ENCODE peak calls at places on chromosomes 2 and 18, in eight cellular contexts. One of them, this sample, is unnamed.

GRCh38 chr2:136932700-136933099 is 167.4 kb downstream of the THSD7B start:
- DNase-seq in epithelial cell of esophagus: peak
- DNase-seq in cardiac fibroblast: peak
- DNase-seq in kidney: no peak
- DNase-seq in B cell: no peak
- DNase-seq in Panc1: peak
- DNase-seq in upper lobe of right lung: no peak
- DNase-seq in right atrium auricular region: no peak
- DNase-seq in this sample: peak

GRCh38 chr18:26476697-26477096 is 71.7 kb downstream of the KCTD1 start:
- DNase-seq in kidney: no peak
- DNase-seq in epithelial cell of esophagus: no peak
- DNase-seq in right atrium auricular region: no peak
- DNase-seq in cardiac fibroblast: no peak
- DNase-seq in B cell: no peak
- DNase-seq in upper lobe of right lung: no peak
- DNase-seq in Panc1: no peak
- DNase-seq in this sample: no peak

GRCh38 chr2:23618696-23619530 is 233.9 kb downstream of the KLHL29 start:
- DNase-seq in right atrium auricular region: no peak
- DNase-seq in Panc1: no peak
- DNase-seq in kidney: peak
- DNase-seq in B cell: no peak
- DNase-seq in epithelial cell of esophagus: peak
- DNase-seq in upper lobe of right lung: peak
- DNase-seq in cardiac fibroblast: no peak
- DNase-seq in this sample: no peak

GRCh38 chr18:64474751-64475150 is 325.9 kb upstream of the LINC00305 start:
- DNase-seq in epithelial cell of esophagus: no peak
- DNase-seq in Panc1: no peak
- DNase-seq in right atrium auricular region: no peak
- DNase-seq in upper lobe of right lung: no peak
- DNase-seq in kidney: no peak
- DNase-seq in B cell: no peak
- DNase-seq in cardiac fibroblast: no peak
- DNase-seq in this sample: no peak

GRCh38 chr2:172836386-172837200 is 100.9 kb downstream of the RAPGEF4 start:
- DNase-seq in upper lobe of right lung: no peak
- DNase-seq in kidney: no peak
- DNase-seq in epithelial cell of esophagus: peak
- DNase-seq in B cell: no peak
- DNase-seq in Panc1: no peak
- DNase-seq in cardiac fibroblast: peak
- DNase-seq in right atrium auricular region: no peak
- DNase-seq in this sample: no peak

GRCh38 chr2:58081000-58081399 is 34.4 kb downstream of the VRK2 start:
- DNase-seq in kidney: no peak
- DNase-seq in upper lobe of right lung: no peak
- DNase-seq in Panc1: no peak
- DNase-seq in right atrium auricular region: no peak
- DNase-seq in cardiac fibroblast: no peak
- DNase-seq in B cell: no peak
- DNase-seq in epithelial cell of esophagus: no peak
- DNase-seq in this sample: no peak

GRCh38 chr2:54956392-54956722 is 93.9 kb downstream of the RTN4 start:
- DNase-seq in B cell: no peak
- DNase-seq in kidney: no peak
- DNase-seq in epithelial cell of esophagus: no peak
- DNase-seq in upper lobe of right lung: no peak
- DNase-seq in Panc1: no peak
- DNase-seq in right atrium auricular region: no peak
- DNase-seq in cardiac fibroblast: no peak
- DNase-seq in this sample: no peak

GRCh38 chr2:174485763-174486613 is 841 bp downstream of the GPR155 start:
- DNase-seq in Panc1: no peak
- DNase-seq in upper lobe of right lung: no peak
- DNase-seq in epithelial cell of esophagus: peak
- DNase-seq in right atrium auricular region: no peak
- DNase-seq in kidney: no peak
- DNase-seq in B cell: peak
- DNase-seq in cardiac fibroblast: peak
- DNase-seq in this sample: no peak

GRCh38 chr2:9222246-9222898 is 15.8 kb downstream of the ASAP2 start:
- DNase-seq in cardiac fibroblast: peak
- DNase-seq in kidney: no peak
- DNase-seq in epithelial cell of esophagus: no peak
- DNase-seq in upper lobe of right lung: no peak
- DNase-seq in right atrium auricular region: peak
- DNase-seq in Panc1: no peak
- DNase-seq in B cell: no peak
- DNase-seq in this sample: no peak

GRCh38 chr2:217831306-217831705 is 171.5 kb downstream of the TNS1 start:
- DNase-seq in kidney: no peak
- DNase-seq in cardiac fibroblast: no peak
- DNase-seq in upper lobe of right lung: no peak
- DNase-seq in epithelial cell of esophagus: no peak
- DNase-seq in B cell: no peak
- DNase-seq in right atrium auricular region: no peak
- DNase-seq in Panc1: no peak
- DNase-seq in this sample: no peak

GRCh38 chr18:21735452-21736015 is 5.1 kb upstream of the MIB1 start:
- DNase-seq in B cell: peak
- DNase-seq in cardiac fibroblast: peak
- DNase-seq in Panc1: no peak
- DNase-seq in upper lobe of right lung: peak
- DNase-seq in epithelial cell of esophagus: peak
- DNase-seq in kidney: no peak
- DNase-seq in right atrium auricular region: no peak
- DNase-seq in this sample: no peak

GRCh38 chr2:168731002-168731401 is 71.4 kb upstream of the NOSTRIN start:
- DNase-seq in Panc1: no peak
- DNase-seq in cardiac fibroblast: no peak
- DNase-seq in right atrium auricular region: no peak
- DNase-seq in kidney: no peak
- DNase-seq in epithelial cell of esophagus: no peak
- DNase-seq in upper lobe of right lung: no peak
- DNase-seq in B cell: no peak
- DNase-seq in this sample: no peak

GRCh38 chr2:5932556-5933469 is 240.6 kb downstream of the SOX11 start:
- DNase-seq in right atrium auricular region: no peak
- DNase-seq in epithelial cell of esophagus: no peak
- DNase-seq in Panc1: no peak
- DNase-seq in cardiac fibroblast: no peak
- DNase-seq in kidney: no peak
- DNase-seq in B cell: no peak
- DNase-seq in upper lobe of right lung: peak
- DNase-seq in this sample: no peak

GRCh38 chr2:1986598-1986997 is 242.3 kb upstream of the PXDN start:
- DNase-seq in Panc1: no peak
- DNase-seq in right atrium auricular region: no peak
- DNase-seq in kidney: no peak
- DNase-seq in cardiac fibroblast: no peak
- DNase-seq in upper lobe of right lung: no peak
- DNase-seq in epithelial cell of esophagus: no peak
- DNase-seq in B cell: no peak
- DNase-seq in this sample: no peak

GRCh38 chr2:54724150-54724559 is 693 bp downstream of the EML6 start:
- DNase-seq in Panc1: no peak
- DNase-seq in kidney: no peak
- DNase-seq in epithelial cell of esophagus: peak
- DNase-seq in upper lobe of right lung: no peak
- DNase-seq in B cell: no peak
- DNase-seq in right atrium auricular region: no peak
- DNase-seq in cardiac fibroblast: peak
- DNase-seq in this sample: no peak

GRCh38 chr2:88698027-88698413 is 6.5 kb downstream of the RPIA start:
- DNase-seq in kidney: no peak
- DNase-seq in right atrium auricular region: no peak
- DNase-seq in Panc1: no peak
- DNase-seq in B cell: no peak
- DNase-seq in upper lobe of right lung: no peak
- DNase-seq in cardiac fibroblast: no peak
- DNase-seq in epithelial cell of esophagus: no peak
- DNase-seq in this sample: no peak

GRCh38 chr18:3061581-3062416 is 48.9 kb upstream of the LPIN2 start:
- DNase-seq in Panc1: no peak
- DNase-seq in right atrium auricular region: no peak
- DNase-seq in B cell: no peak
- DNase-seq in kidney: no peak
- DNase-seq in epithelial cell of esophagus: no peak
- DNase-seq in cardiac fibroblast: no peak
- DNase-seq in upper lobe of right lung: no peak
- DNase-seq in this sample: no peak

GRCh38 chr2:33395660-33396249 is 80.7 kb upstream of the RASGRP3 start:
- DNase-seq in B cell: peak
- DNase-seq in Panc1: no peak
- DNase-seq in kidney: no peak
- DNase-seq in cardiac fibroblast: peak
- DNase-seq in upper lobe of right lung: no peak
- DNase-seq in epithelial cell of esophagus: peak
- DNase-seq in right atrium auricular region: no peak
- DNase-seq in this sample: no peak

GRCh38 chr18:51617167-51617566 is 419.7 kb upstream of the MEX3C start:
- DNase-seq in cardiac fibroblast: peak
- DNase-seq in epithelial cell of esophagus: peak
- DNase-seq in upper lobe of right lung: no peak
- DNase-seq in right atrium auricular region: no peak
- DNase-seq in Panc1: no peak
- DNase-seq in kidney: no peak
- DNase-seq in B cell: no peak
- DNase-seq in this sample: no peak

GRCh38 chr2:119015849-119016248 is 73.9 kb downstream of the MARCO start:
- DNase-seq in upper lobe of right lung: no peak
- DNase-seq in cardiac fibroblast: no peak
- DNase-seq in kidney: no peak
- DNase-seq in right atrium auricular region: no peak
- DNase-seq in B cell: no peak
- DNase-seq in Panc1: no peak
- DNase-seq in epithelial cell of esophagus: no peak
- DNase-seq in this sample: no peak

GRCh38 chr2:558879-559278 is 118.3 kb downstream of the TMEM18 start:
- DNase-seq in kidney: no peak
- DNase-seq in cardiac fibroblast: no peak
- DNase-seq in Panc1: no peak
- DNase-seq in upper lobe of right lung: no peak
- DNase-seq in B cell: no peak
- DNase-seq in epithelial cell of esophagus: no peak
- DNase-seq in right atrium auricular region: no peak
- DNase-seq in this sample: no peak

GRCh38 chr2:150295544-150295943 is 191.9 kb downstream of the RND3 start:
- DNase-seq in right atrium auricular region: no peak
- DNase-seq in Panc1: no peak
- DNase-seq in upper lobe of right lung: no peak
- DNase-seq in epithelial cell of esophagus: no peak
- DNase-seq in kidney: no peak
- DNase-seq in B cell: no peak
- DNase-seq in cardiac fibroblast: no peak
- DNase-seq in this sample: no peak

GRCh38 chr2:150292192-150292591 is 195.3 kb downstream of the RND3 start:
- DNase-seq in Panc1: no peak
- DNase-seq in B cell: no peak
- DNase-seq in upper lobe of right lung: no peak
- DNase-seq in kidney: no peak
- DNase-seq in epithelial cell of esophagus: no peak
- DNase-seq in right atrium auricular region: no peak
- DNase-seq in cardiac fibroblast: no peak
- DNase-seq in this sample: no peak

GRCh38 chr2:150293771-150294170 is 193.7 kb downstream of the RND3 start:
- DNase-seq in Panc1: no peak
- DNase-seq in cardiac fibroblast: no peak
- DNase-seq in epithelial cell of esophagus: peak
- DNase-seq in right atrium auricular region: no peak
- DNase-seq in B cell: no peak
- DNase-seq in kidney: no peak
- DNase-seq in upper lobe of right lung: no peak
- DNase-seq in this sample: no peak

GRCh38 chr2:150296795-150297546 is 190.5 kb downstream of the RND3 start:
- DNase-seq in B cell: no peak
- DNase-seq in kidney: no peak
- DNase-seq in Panc1: no peak
- DNase-seq in upper lobe of right lung: no peak
- DNase-seq in epithelial cell of esophagus: peak
- DNase-seq in right atrium auricular region: no peak
- DNase-seq in cardiac fibroblast: peak
- DNase-seq in this sample: no peak

GRCh38 chr2:150292807-150293206 is 194.7 kb downstream of the RND3 start:
- DNase-seq in upper lobe of right lung: no peak
- DNase-seq in Panc1: no peak
- DNase-seq in right atrium auricular region: no peak
- DNase-seq in cardiac fibroblast: peak
- DNase-seq in epithelial cell of esophagus: peak
- DNase-seq in B cell: no peak
- DNase-seq in kidney: no peak
- DNase-seq in this sample: no peak
- TF ChIP-seq CTCF in upper lobe of right lung: no peak
- TF ChIP-seq CTCF in Panc1: no peak
- TF ChIP-seq CTCF in right atrium auricular region: no peak
- TF ChIP-seq CTCF in cardiac fibroblast: no peak
- TF ChIP-seq CTCF in epithelial cell of esophagus: no peak
- TF ChIP-seq CTCF in B cell: no peak
- TF ChIP-seq CTCF in kidney: no peak
- TF ChIP-seq CTCF in this sample: no peak

GRCh38 chr2:166895243-166895642 is 7.0 kb downstream of the XIRP2 start:
- DNase-seq in upper lobe of right lung: no peak
- DNase-seq in B cell: no peak
- DNase-seq in epithelial cell of esophagus: no peak
- DNase-seq in Panc1: no peak
- DNase-seq in kidney: no peak
- DNase-seq in right atrium auricular region: no peak
- DNase-seq in cardiac fibroblast: no peak
- DNase-seq in this sample: no peak
- TF ChIP-seq CTCF in upper lobe of right lung: no peak
- TF ChIP-seq CTCF in B cell: no peak
- TF ChIP-seq CTCF in epithelial cell of esophagus: no peak
- TF ChIP-seq CTCF in Panc1: no peak
- TF ChIP-seq CTCF in kidney: no peak
- TF ChIP-seq CTCF in right atrium auricular region: no peak
- TF ChIP-seq CTCF in cardiac fibroblast: no peak
- TF ChIP-seq CTCF in this sample: no peak

DNA sequence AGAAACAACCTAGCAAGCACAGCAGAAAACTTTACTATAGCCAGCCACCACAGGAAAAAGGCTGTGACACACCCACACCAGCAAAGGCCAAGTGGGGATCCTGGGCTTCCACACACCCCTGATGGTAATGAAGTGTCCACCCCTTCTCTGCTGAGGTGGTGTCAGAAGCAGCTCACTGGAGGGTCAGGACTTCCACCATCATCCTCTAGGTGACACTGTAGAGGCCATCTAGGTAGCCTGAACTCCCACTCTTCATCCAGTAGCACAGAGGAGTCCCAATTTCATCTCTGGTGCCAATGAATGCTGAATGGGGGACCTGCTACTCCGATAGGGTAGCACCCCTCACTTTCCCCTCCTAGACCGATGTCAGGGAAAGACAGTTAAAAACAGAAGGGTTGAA is 1544.4 kb downstream of the LRP1B start:
- DNase-seq in cardiac fibroblast: peak
- DNase-seq in right atrium auricular region: no peak
- DNase-seq in B cell: no peak
- DNase-seq in Panc1: peak
- DNase-seq in epithelial cell of esophagus: peak
- DNase-seq in upper lobe of right lung: no peak
- DNase-seq in kidney: no peak
- DNase-seq in this sample: no peak
- TF ChIP-seq CTCF in cardiac fibroblast: peak
- TF ChIP-seq CTCF in right atrium auricular region: no peak
- TF ChIP-seq CTCF in B cell: no peak
- TF ChIP-seq CTCF in Panc1: peak
- TF ChIP-seq CTCF in epithelial cell of esophagus: peak
- TF ChIP-seq CTCF in upper lobe of right lung: peak
- TF ChIP-seq CTCF in kidney: peak
- TF ChIP-seq CTCF in this sample: peak

GRCh38 chr18:23095463-23095862 is 39.8 kb upstream of the CABLES1 start:
- DNase-seq in epithelial cell of esophagus: no peak
- DNase-seq in kidney: no peak
- DNase-seq in upper lobe of right lung: no peak
- DNase-seq in Panc1: no peak
- DNase-seq in B cell: no peak
- DNase-seq in cardiac fibroblast: no peak
- DNase-seq in right atrium auricular region: no peak
- DNase-seq in this sample: no peak
- TF ChIP-seq CTCF in epithelial cell of esophagus: no peak
- TF ChIP-seq CTCF in kidney: no peak
- TF ChIP-seq CTCF in upper lobe of right lung: no peak
- TF ChIP-seq CTCF in Panc1: no peak
- TF ChIP-seq CTCF in B cell: no peak
- TF ChIP-seq CTCF in cardiac fibroblast: no peak
- TF ChIP-seq CTCF in right atrium auricular region: no peak
- TF ChIP-seq CTCF in this sample: no peak